ENCODE peak calls at places on chromosomes 6 and 20, in six cellular contexts. H, T, E, Q, F and N are unnamed samples.

GRCh38 chr6:74585779-74586178 is 620.1 kb downstream of the COL12A1 start:
- DNase-seq in H (no peak), T (peak; percentile 62), E (no peak), Q (no peak), F (no peak), N (no peak)

GRCh38 chr6:70421509-70421908 is 8.2 kb downstream of the FAM135A start:
- DNase-seq in H (no peak), T (no peak), E (no peak), Q (no peak), F (no peak), N (no peak)

GRCh38 chr6:125485757-125486156 is 184.0 kb upstream of the HDDC2 start:
- DNase-seq in H (no peak), T (no peak), E (no peak), Q (no peak), F (no peak), N (no peak)

GRCh38 chr6:43076093-43076927 is at the start of gene PTK7:
- DNase-seq in H (peak; percentile 97), T (peak; percentile 51), E (peak; percentile 98), Q (peak; percentile 78), F (no peak), N (peak; percentile 96)

GRCh38 chr6:97841763-97842162 is 558.7 kb upstream of the MMS22L start:
- DNase-seq in H (no peak), T (no peak), E (no peak), Q (no peak), F (no peak), N (no peak)

GRCh38 chr6:68689910-68690309 is 54.8 kb downstream of the ADGRB3 start:
- DNase-seq in H (no peak), T (no peak), E (no peak), Q (no peak), F (no peak), N (no peak)

GRCh38 chr6:63923139-63923739 is 287.6 kb downstream of the PHF3 start:
- DNase-seq in H (peak; percentile 65), T (peak; percentile 55), E (peak; percentile 47), Q (peak; percentile 56), F (peak; percentile 21), N (peak; percentile 55)

GRCh38 chr6:33620158-33620583 is 951 bp upstream of the ITPR3 start:
- DNase-seq in H (no peak), T (peak; percentile 47), E (peak; percentile 65), Q (peak; percentile 61), F (no peak), N (peak; percentile 53)

GRCh38 chr20:7650081-7650480 is 290.2 kb downstream of the HAO1 start:
- DNase-seq in H (no peak), T (no peak), E (no peak), Q (peak; percentile 66), F (no peak), N (no peak)

GRCh38 chr6:113813207-113813606 is 43.9 kb upstream of the MARCKS start:
- DNase-seq in H (no peak), T (no peak), E (no peak), Q (no peak), F (no peak), N (no peak)
- TF ChIP-seq EZH2phosphoT487 in H (no peak), T (no peak), E (no peak), Q (no peak), F (no peak), N (no peak)

GRCh38 chr6:36202101-36202500 is 5.6 kb downstream of the BRPF3 start:
- DNase-seq in H (no peak), T (no peak), E (no peak), Q (no peak), F (no peak), N (no peak)

GRCh38 chr6:36204068-36204753 is 7.7 kb downstream of the BRPF3 start:
- DNase-seq in H (no peak), T (no peak), E (no peak), Q (peak; percentile 17), F (no peak), N (no peak)

GRCh38 chr6:36200998-36201596 is 4.6 kb downstream of the BRPF3 start:
- DNase-seq in H (no peak), T (no peak), E (no peak), Q (no peak), F (no peak), N (no peak)

GRCh38 chr6:36200154-36200891 is 3.8 kb downstream of the BRPF3 start:
- DNase-seq in H (no peak), T (no peak), E (no peak), Q (no peak), F (no peak), N (no peak)

DNA sequence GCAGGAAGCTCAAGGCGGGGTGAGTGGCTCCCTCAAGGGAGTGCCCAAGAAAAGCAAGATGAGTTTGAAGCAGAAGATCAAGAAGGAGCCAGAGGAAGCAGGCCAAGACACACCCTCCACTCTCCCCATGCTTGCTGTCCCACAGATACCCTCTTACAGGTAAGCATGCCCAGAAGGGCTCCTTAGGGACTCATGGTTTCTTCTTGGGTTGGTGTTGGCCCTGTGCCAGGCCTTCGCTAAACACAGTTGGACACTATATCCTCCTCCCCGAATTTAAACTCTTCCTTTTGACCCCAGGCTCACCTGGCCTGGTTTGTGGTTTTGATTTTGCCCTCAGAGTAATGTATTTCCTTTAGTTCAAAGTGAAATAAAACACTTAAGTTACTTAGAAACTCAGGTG is 5.1 kb downstream of the BRPF3 start:
- DNase-seq in H (no peak), T (no peak), E (no peak), Q (peak; percentile 16), F (no peak), N (no peak)
- H3K79me2 ChIP-seq in H (peaks cover 67% of the 10 kb centered on the region), T (peaks cover 70% of the 10 kb centered on the region), E (peaks cover 75% of the 10 kb centered on the region), Q (no peaks in the 10 kb centered on the region), F (peaks cover 37% of the 10 kb centered on the region), N (peaks cover 88% of the 10 kb centered on the region)

GRCh38 chr6:142946924-142947701 is 2.1 kb upstream of the HIVEP2 start:
- DNase-seq in H (peak; percentile 74), T (peak; percentile 34), E (peak; percentile 86), Q (peak; percentile 75), F (no peak), N (peak; percentile 73)
- TF ChIP-seq EZH2phosphoT487 in H (no peak), T (peak; percentile 64), E (no peak), Q (no peak), F (no peak), N (peak; percentile 27)

GRCh38 chr20:17579369-17580039 is 9.6 kb downstream of the DSTN start:
- DNase-seq in H (no peak), T (peak; percentile 75), E (no peak), Q (no peak), F (no peak), N (no peak)

GRCh38 chr20:17583126-17583525 is 13.3 kb downstream of the DSTN start:
- DNase-seq in H (no peak), T (no peak), E (no peak), Q (no peak), F (no peak), N (no peak)

GRCh38 chr20:17576215-17576614 is 6.3 kb downstream of the DSTN start:
- DNase-seq in H (no peak), T (no peak), E (no peak), Q (no peak), F (no peak), N (no peak)

GRCh38 chr20:17584684-17585083 is 14.8 kb downstream of the DSTN start:
- DNase-seq in H (no peak), T (no peak), E (no peak), Q (no peak), F (no peak), N (no peak)

GRCh38 chr20:17580905-17581304 is 11.0 kb downstream of the DSTN start:
- DNase-seq in H (no peak), T (no peak), E (no peak), Q (no peak), F (no peak), N (no peak)
- H3K79me2 ChIP-seq in H (peaks cover 99% of the 10 kb centered on the region), T (peaks cover 99% of the 10 kb centered on the region), E (peaks cover 100% of the 10 kb centered on the region), Q (no peaks in the 10 kb centered on the region), F (peaks cover 100% of the 10 kb centered on the region), N (peaks cover 85% of the 10 kb centered on the region)

GRCh38 chr6:139587469-139587868 is 213.0 kb upstream of the CITED2 start:
- DNase-seq in H (no peak), T (peak; percentile 79), E (no peak), Q (no peak), F (no peak), N (no peak)

GRCh38 chr6:139586273-139586672 is 211.8 kb upstream of the CITED2 start:
- DNase-seq in H (no peak), T (no peak), E (no peak), Q (no peak), F (no peak), N (no peak)

GRCh38 chr6:139588734-139589418 is 214.4 kb upstream of the CITED2 start:
- DNase-seq in H (no peak), T (peak; percentile 48), E (no peak), Q (no peak), F (no peak), N (no peak)

GRCh38 chr6:139590206-139590605 is 215.8 kb upstream of the CITED2 start:
- DNase-seq in H (no peak), T (no peak), E (no peak), Q (no peak), F (no peak), N (no peak)

DNA sequence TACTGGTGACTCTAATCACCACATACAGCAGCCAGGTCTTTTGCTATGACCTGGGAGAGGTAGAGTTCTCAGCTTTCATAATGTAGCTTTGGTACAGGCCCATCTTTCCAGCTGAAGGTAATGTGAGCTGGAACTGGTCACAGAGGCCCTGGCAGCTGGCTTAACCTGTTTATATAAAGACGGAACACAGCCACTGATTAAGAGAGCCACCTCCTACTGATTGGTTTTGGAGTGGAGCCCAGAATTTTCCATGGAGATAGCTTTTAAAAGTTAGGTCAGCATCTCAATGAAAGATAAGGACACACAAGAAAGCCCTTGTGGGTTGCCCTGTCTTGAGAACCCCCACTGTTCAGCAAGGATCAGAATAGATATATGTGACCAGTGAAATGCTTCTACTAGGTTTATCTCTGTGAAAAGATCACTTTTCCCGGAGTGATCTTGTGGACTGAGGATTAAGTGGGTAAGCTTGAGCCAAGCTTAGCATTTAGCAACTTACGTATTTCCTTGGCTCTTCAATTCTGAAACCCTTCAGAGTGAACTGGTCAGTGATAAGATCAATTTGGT is 213.7 kb upstream of the CITED2 start:
- DNase-seq in H (no peak), T (peak; percentile 61), E (no peak), Q (no peak), F (peak; percentile 52), N (peak; percentile 18)
- TF ChIP-seq EZH2phosphoT487 in H (no peak), T (no peak), E (no peak), Q (no peak), F (no peak), N (no peak)

GRCh38 chr20:62356948-62357667 is 10.0 kb downstream of the LAMA5 start:
- DNase-seq in H (no peak), T (peak; percentile 82), E (peak; percentile 66), Q (no peak), F (no peak), N (no peak)

GRCh38 chr20:62358728-62359490 is 8.2 kb downstream of the LAMA5 start:
- DNase-seq in H (no peak), T (no peak), E (no peak), Q (peak; percentile 76), F (no peak), N (peak; percentile 46)

GRCh38 chr20:62356143-62356947 is 10.8 kb downstream of the LAMA5 start:
- DNase-seq in H (no peak), T (no peak), E (peak; percentile 72), Q (no peak), F (no peak), N (no peak)

GRCh38 chr20:62358171-62358719 is 8.9 kb downstream of the LAMA5 start:
- DNase-seq in H (no peak), T (peak; percentile 29), E (peak; percentile 79), Q (peak; percentile 39), F (no peak), N (no peak)

DNA sequence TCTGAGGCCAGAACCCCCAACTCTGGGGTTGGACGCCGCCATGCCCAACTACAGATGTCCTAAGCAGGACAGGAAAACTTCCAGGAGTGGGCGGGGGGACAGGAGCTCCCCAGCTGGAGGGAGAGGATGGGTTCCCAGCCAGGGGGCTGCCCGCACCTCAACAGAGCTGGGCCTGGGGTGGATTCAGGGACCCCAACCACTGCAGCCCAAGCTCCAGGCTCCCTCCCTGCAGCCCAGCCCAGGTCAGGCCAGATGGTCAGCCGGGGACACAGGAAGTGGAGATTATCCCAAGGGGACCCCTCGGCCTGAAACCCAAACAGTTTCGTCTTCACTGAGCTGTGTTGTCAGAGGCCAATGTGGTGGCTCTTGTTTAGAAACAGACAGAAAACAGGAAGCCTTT is 9.4 kb downstream of the LAMA5 start:
- DNase-seq in H (no peak), T (no peak), E (no peak), Q (no peak), F (no peak), N (no peak)
- H3K79me2 ChIP-seq in H (peaks cover 76% of the 10 kb centered on the region), T (peaks cover 89% of the 10 kb centered on the region), E (peaks cover 12% of the 10 kb centered on the region), Q (no peaks in the 10 kb centered on the region), F (peaks cover 94% of the 10 kb centered on the region), N (peaks cover 68% of the 10 kb centered on the region)